ENCODE peak calls at places on chromosomes 12 and 14, in ten cellular contexts. T, P, L, V, K, I, G, H, U and A are unnamed samples.

GRCh38 chr14:68405959-68406358 is 386.9 kb downstream of the ZFP36L1 start:
- DNase-seq in T (no peak), P (no peak), L (no peak), V (no peak), K (no peak), I (no peak), G (no peak), H (peak; percentile 55), U (no peak), A (no peak)

GRCh38 chr14:69719501-69719951 is 47.4 kb upstream of the SRSF5 start:
- DNase-seq in T (no peak), P (peak; percentile 70), L (peak; percentile 96), V (peak; percentile 33), K (no peak), I (no peak), G (no peak), H (no peak), U (peak; percentile 16), A (no peak)

GRCh38 chr14:75649773-75650172 is 10.9 kb downstream of the ERG28 start:
- DNase-seq in T (no peak), P (no peak), L (no peak), V (no peak), K (no peak), I (no peak), G (no peak), H (no peak), U (no peak), A (no peak)

GRCh38 chr12:64610092-64610659 is at the start of gene RASSF3:
- DNase-seq in T (peak; percentile 26), P (peak; percentile 71), L (no peak), V (peak; percentile 65), K (peak; percentile 83), I (peak; percentile 83), G (peak; percentile 95), H (no peak), U (peak; percentile 66), A (peak; percentile 52)

GRCh38 chr14:56811596-56812363 is 1.5 kb upstream of the OTX2 start:
- DNase-seq in T (no peak), P (no peak), L (no peak), V (no peak), K (no peak), I (no peak), G (peak; percentile 87), H (no peak), U (no peak), A (no peak)

GRCh38 chr14:95359974-95360826 is 40.5 kb upstream of the CLMN start:
- DNase-seq in T (no peak), P (peak; percentile 74), L (peak; percentile 87), V (no peak), K (no peak), I (peak; percentile 50), G (peak; percentile 84), H (no peak), U (no peak), A (no peak)

GRCh38 chr12:48054955-48055821 is 50.7 kb downstream of the SENP1 start:
- DNase-seq in T (no peak), P (no peak), L (no peak), V (no peak), K (no peak), I (no peak), G (no peak), H (no peak), U (no peak), A (no peak)

GRCh38 chr14:77322209-77322902 is 1.5 kb downstream of the GSTZ1 start:
- DNase-seq in T (no peak), P (no peak), L (no peak), V (no peak), K (no peak), I (no peak), G (no peak), H (no peak), U (no peak), A (no peak)

GRCh38 chr14:55277972-55278740 is 6.9 kb downstream of the FBXO34 start:
- DNase-seq in T (no peak), P (no peak), L (no peak), V (no peak), K (peak; percentile 34), I (no peak), G (no peak), H (no peak), U (no peak), A (no peak)